ENCODE peak calls at places on chromosomes 3 and 15, in six cellular contexts. N is GM23338, S is tibial artery, W is psoas muscle, G is PC-9, Z is upper lobe of right lung. T is an unnamed sample.

GRCh38 chr15:90596943-90597342 is 67.2 kb downstream of the CRTC3 start:
- DNase-seq in S (no peak), G (no peak), Z (no peak), W (no peak), N (no peak), T (no peak)

GRCh38 chr3:69108813-69109212 is 13.6 kb downstream of the LMOD3 start:
- DNase-seq in G (no peak), Z (no peak), N (no peak), S (no peak), W (no peak), T (no peak)

GRCh38 chr15:32637704-32638103 is 3.8 kb upstream of the SCG5 start:
- DNase-seq in W (no peak), Z (no peak), G (no peak), S (no peak), N (no peak), T (no peak)

GRCh38 chr3:37693791-37694194 is 167.9 kb upstream of the CTDSPL start:
- DNase-seq in Z (no peak), W (no peak), G (no peak), N (peak; percentile 72), S (no peak), T (no peak)

GRCh38 chr15:28117591-28117990 is 18.5 kb upstream of the OCA2 start:
- DNase-seq in N (no peak), Z (peak; percentile 43), G (no peak), S (no peak), W (no peak), T (no peak)

GRCh38 chr3:177523991-177524438 is 326.7 kb upstream of the TBL1XR1 start:
- DNase-seq in G (peak; percentile 37), Z (no peak), W (no peak), S (no peak), N (no peak), T (no peak)

GRCh38 chr3:27589795-27590194 is 105.6 kb upstream of the SLC4A7 start:
- DNase-seq in S (no peak), Z (no peak), W (no peak), G (no peak), N (no peak), T (no peak)

GRCh38 chr3:188214442-188214841 is 60.5 kb downstream of the LPP start:
- DNase-seq in S (no peak), G (no peak), Z (no peak), N (no peak), W (no peak), T (no peak)

GRCh38 chr3:152581941-152582340 is 253.0 kb upstream of the P2RY1 start:
- DNase-seq in S (no peak), N (no peak), G (no peak), Z (no peak), W (no peak), T (no peak)

GRCh38 chr15:83871808-83872559 is 218.1 kb downstream of the ADAMTSL3 start:
- DNase-seq in N (no peak), W (no peak), Z (no peak), G (no peak), S (no peak), T (no peak)

GRCh38 chr3:58899953-58900298 is 149.9 kb downstream of the CFAP20DC start:
- DNase-seq in Z (no peak), S (no peak), N (no peak), G (no peak), W (no peak), T (no peak)

GRCh38 chr3:181629029-181629428 is 82.7 kb upstream of the SOX2 start:
- DNase-seq in W (no peak), S (no peak), Z (no peak), G (no peak), N (no peak), T (no peak)

GRCh38 chr3:8201886-8202285 is 299.7 kb upstream of the LMCD1 start:
- DNase-seq in G (peak; percentile 5), S (no peak), N (no peak), Z (no peak), W (no peak), T (no peak)

GRCh38 chr15:39747326-39747725 is 35.3 kb downstream of the FSIP1 start:
- DNase-seq in S (no peak), W (no peak), N (no peak), G (no peak), Z (no peak), T (no peak)

GRCh38 chr15:100602822-100603393 is 519 bp downstream of the ASB7 start:
- DNase-seq in N (peak; percentile 67), W (no peak), S (no peak), G (no peak), Z (no peak), T (peak; percentile 34)

GRCh38 chr3:187447737-187448136 is 79.6 kb downstream of the RTP4 start:
- DNase-seq in G (no peak), W (no peak), S (no peak), Z (no peak), N (no peak), T (no peak)

GRCh38 chr3:157130138-157130880 is 29.6 kb downstream of the CCNL1 start:
- DNase-seq in S (peak; percentile 63), Z (peak; percentile 84), W (peak; percentile 61), G (peak; percentile 92), N (peak; percentile 91), T (peak; percentile 58)

GRCh38 chr3:72888546-72889309 is 882 bp downstream of the GXYLT2 start:
- DNase-seq in N (peak; percentile 70), G (no peak), S (no peak), Z (no peak), W (no peak), T (peak; percentile 72)

GRCh38 chr15:98548172-98548971 is 100.0 kb upstream of the IGF1R start:
- DNase-seq in G (peak; percentile 45), N (peak; percentile 92), Z (peak; percentile 84), W (peak; percentile 74), S (peak; percentile 84), T (no peak)

GRCh38 chr3:117409701-117410459 is 700.3 kb downstream of the TUSC7 start:
- DNase-seq in W (no peak), Z (no peak), S (no peak), N (no peak), G (no peak), T (no peak)
- H3K27ac ChIP-seq in W (no peak overlapping the region), Z (no peak overlapping the region), S (no peak overlapping the region), N (no peak overlapping the region), G (no peak overlapping the region), T (no peak overlapping the region)

GRCh38 chr15:63606333-63606732 is 9.1 kb downstream of the FBXL22 start:
- DNase-seq in Z (no peak), N (no peak), S (no peak), W (no peak), G (no peak), T (no peak)

GRCh38 chr15:63609448-63609847 is 12.3 kb downstream of the FBXL22 start:
- DNase-seq in S (no peak), W (no peak), N (no peak), Z (no peak), G (no peak), T (no peak)

GRCh38 chr15:63611217-63611616 is 14.0 kb downstream of the FBXL22 start:
- DNase-seq in W (no peak), Z (no peak), G (no peak), S (no peak), N (no peak), T (no peak)

GRCh38 chr15:63610209-63610841 is 13.1 kb downstream of the FBXL22 start:
- DNase-seq in G (peak; percentile 68), W (peak; percentile 65), Z (no peak), N (peak; percentile 91), S (peak; percentile 78), T (peak; percentile 72)

DNA sequence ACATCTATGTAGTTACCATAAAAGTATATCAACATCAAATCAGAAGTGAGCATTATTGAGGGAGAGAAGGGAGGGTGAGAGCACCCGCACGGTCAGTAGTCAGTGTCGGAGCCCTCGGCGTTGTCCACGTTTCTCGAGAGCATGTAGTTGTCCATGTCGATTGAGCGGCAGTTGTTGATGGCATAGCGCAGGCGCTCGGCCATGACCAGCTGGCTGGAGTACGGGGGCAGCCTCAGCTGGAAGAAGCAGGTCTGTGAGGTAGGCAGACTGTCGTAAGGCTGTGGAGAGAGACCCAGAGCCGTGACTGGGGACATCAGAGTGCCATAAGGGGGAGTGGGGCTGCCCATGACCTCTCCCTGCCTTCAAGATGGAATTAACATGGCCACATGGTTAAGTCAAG is 11.8 kb downstream of the FBXL22 start:
- DNase-seq in Z (no peak), G (no peak), N (no peak), W (no peak), S (no peak), T (no peak)
- H3K4me1 ChIP-seq in Z (peaks cover 29% of the 10 kb centered on the region), G (peaks cover 22% of the 10 kb centered on the region), N (no peaks in the 10 kb centered on the region), W (peaks cover 20% of the 10 kb centered on the region), S (peaks cover 21% of the 10 kb centered on the region), T (no peaks in the 10 kb centered on the region)

GRCh38 chr3:48594431-48595049 is 589 bp downstream of the COL7A1 start:
- DNase-seq in Z (no peak), N (peak; percentile 68), W (no peak), S (no peak), G (peak; percentile 46), T (no peak)

GRCh38 chr3:48595526-48596121 is 495 bp upstream of the COL7A1 start:
- DNase-seq in W (peak; percentile 67), Z (no peak), S (no peak), G (peak; percentile 98), N (peak; percentile 48), T (no peak)

GRCh38 chr3:48596676-48597407 is 1.7 kb upstream of the COL7A1 start:
- DNase-seq in G (no peak), W (no peak), S (no peak), Z (no peak), N (no peak), T (no peak)

GRCh38 chr3:48596157-48596556 is 1.0 kb upstream of the COL7A1 start:
- DNase-seq in G (no peak), W (no peak), N (no peak), S (no peak), Z (no peak), T (no peak)

DNA sequence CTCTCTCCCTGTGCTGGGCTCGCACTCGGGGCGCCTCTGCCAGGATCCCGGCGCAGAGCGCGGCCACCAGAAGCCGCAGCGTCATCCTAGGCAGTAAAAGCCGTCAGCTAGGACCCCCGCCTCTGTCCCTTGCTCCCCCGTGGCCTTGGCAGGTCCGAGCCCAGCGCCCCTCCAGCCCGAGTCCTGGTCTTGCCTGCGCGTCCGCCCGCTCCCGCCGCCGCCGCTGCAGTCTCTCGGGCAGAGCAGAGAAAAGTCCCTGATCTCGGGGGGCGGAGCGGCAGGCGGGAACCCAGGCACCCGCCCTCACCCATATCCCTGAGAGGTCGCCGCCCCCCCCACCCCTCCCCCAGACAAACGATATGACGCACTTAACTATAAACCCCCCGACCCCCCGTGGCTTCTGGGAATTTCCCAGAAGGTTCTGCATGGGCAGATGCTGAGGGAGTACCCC is at the start of gene COL7A1:
- DNase-seq in N (peak; percentile 68), W (no peak), Z (no peak), S (no peak), G (no peak), T (no peak)
- H3K27ac ChIP-seq in N (no peak within 1 kb of the TSS), W (peak within 1 kb of the TSS; percentile 94), Z (no peak within 1 kb of the TSS), S (peak within 1 kb of the TSS; percentile 84), G (peak within 1 kb of the TSS; percentile 19), T (no peak within 1 kb of the TSS)

GRCh38 chr15:64455951-64456350 is 4.4 kb upstream of the ZNF609 start:
- DNase-seq in S (peak; percentile 68), N (no peak), W (no peak), G (no peak), Z (no peak), T (no peak)

GRCh38 chr15:64453689-64454037 is 6.7 kb upstream of the ZNF609 start:
- DNase-seq in Z (no peak), G (no peak), W (no peak), S (no peak), N (no peak), T (no peak)

GRCh38 chr15:64456634-64457108 is 3.7 kb upstream of the ZNF609 start:
- DNase-seq in G (no peak), W (no peak), Z (no peak), S (no peak), N (no peak), T (no peak)

GRCh38 chr15:64452988-64453688 is 7.2 kb upstream of the ZNF609 start:
- DNase-seq in W (no peak), S (no peak), Z (no peak), G (no peak), N (no peak), T (no peak)

GRCh38 chr15:64454282-64454681 is 6.1 kb upstream of the ZNF609 start:
- DNase-seq in G (no peak), N (no peak), W (no peak), S (no peak), Z (no peak), T (no peak)
- H3K4me1 ChIP-seq in G (no peaks in the 10 kb centered on the region), N (peaks cover 18% of the 10 kb centered on the region), W (peaks cover 9% of the 10 kb centered on the region), S (no peaks in the 10 kb centered on the region), Z (peaks cover 3% of the 10 kb centered on the region), T (peaks cover 1% of the 10 kb centered on the region)